ENCODE peak calls at places on chromosomes 7 and 10, in eight cellular contexts. R, L, Y, E, B, M, D and G are unnamed samples.
A peak's percentile ranks its signal among the peaks of the same experiment; 100 is the strongest.

GRCh38 chr10:95244152-95244551 is 46.7 kb downstream of the PDLIM1 start:
- DNase-seq in B (no peak), E (no peak), M (no peak), R (no peak), D (no peak), Y (no peak), L (no peak), G (no peak)

GRCh38 chr10:130301026-130301892 is 165.1 kb downstream of the GLRX3 start:
- DNase-seq in B (peak; percentile 35), M (peak; percentile 63), L (peak; percentile 20), E (peak; percentile 51), D (no peak), R (no peak), Y (no peak), G (peak; percentile 29)

GRCh38 chr10:103609231-103610082 is 116.0 kb downstream of the NEURL1 start:
- DNase-seq in Y (no peak), M (no peak), L (peak; percentile 28), D (no peak), E (no peak), B (no peak), R (no peak), G (no peak)

GRCh38 chr7:158258411-158259130 is 329.1 kb downstream of the PTPRN2 start:
- DNase-seq in R (no peak), Y (no peak), D (no peak), B (no peak), L (no peak), M (no peak), E (no peak), G (no peak)

GRCh38 chr7:106069471-106070200 is 42.5 kb downstream of the SYPL1 start:
- DNase-seq in B (no peak), L (no peak), Y (no peak), E (no peak), D (no peak), R (no peak), M (no peak), G (no peak)

GRCh38 chr7:139855498-139856270 is 26.6 kb downstream of the TBXAS1 start:
- DNase-seq in E (no peak), B (no peak), D (no peak), R (no peak), M (no peak), L (no peak), Y (peak; percentile 36), G (no peak)

GRCh38 chr10:88244781-88245350 is 338.3 kb downstream of the RNLS start:
- DNase-seq in L (no peak), R (no peak), M (no peak), E (no peak), Y (no peak), D (no peak), B (no peak), G (no peak)

GRCh38 chr7:47574473-47575328 is 7.2 kb downstream of the TNS3 start:
- DNase-seq in L (no peak), D (no peak), M (no peak), E (no peak), R (no peak), B (no peak), Y (peak; percentile 75), G (no peak)

GRCh38 chr7:159306012-159306411 is 161.3 kb upstream of the VIPR2 start:
- DNase-seq in Y (no peak), E (no peak), B (no peak), R (no peak), D (no peak), L (no peak), M (no peak), G (no peak)
- H3K9me3 ChIP-seq in Y (no peaks in the 10 kb centered on the region), E (no peaks in the 10 kb centered on the region), B (no peaks in the 10 kb centered on the region), R (no peaks in the 10 kb centered on the region), D (no peaks in the 10 kb centered on the region), L (no peaks in the 10 kb centered on the region), M (no peaks in the 10 kb centered on the region), G (no peaks in the 10 kb centered on the region)

DNA sequence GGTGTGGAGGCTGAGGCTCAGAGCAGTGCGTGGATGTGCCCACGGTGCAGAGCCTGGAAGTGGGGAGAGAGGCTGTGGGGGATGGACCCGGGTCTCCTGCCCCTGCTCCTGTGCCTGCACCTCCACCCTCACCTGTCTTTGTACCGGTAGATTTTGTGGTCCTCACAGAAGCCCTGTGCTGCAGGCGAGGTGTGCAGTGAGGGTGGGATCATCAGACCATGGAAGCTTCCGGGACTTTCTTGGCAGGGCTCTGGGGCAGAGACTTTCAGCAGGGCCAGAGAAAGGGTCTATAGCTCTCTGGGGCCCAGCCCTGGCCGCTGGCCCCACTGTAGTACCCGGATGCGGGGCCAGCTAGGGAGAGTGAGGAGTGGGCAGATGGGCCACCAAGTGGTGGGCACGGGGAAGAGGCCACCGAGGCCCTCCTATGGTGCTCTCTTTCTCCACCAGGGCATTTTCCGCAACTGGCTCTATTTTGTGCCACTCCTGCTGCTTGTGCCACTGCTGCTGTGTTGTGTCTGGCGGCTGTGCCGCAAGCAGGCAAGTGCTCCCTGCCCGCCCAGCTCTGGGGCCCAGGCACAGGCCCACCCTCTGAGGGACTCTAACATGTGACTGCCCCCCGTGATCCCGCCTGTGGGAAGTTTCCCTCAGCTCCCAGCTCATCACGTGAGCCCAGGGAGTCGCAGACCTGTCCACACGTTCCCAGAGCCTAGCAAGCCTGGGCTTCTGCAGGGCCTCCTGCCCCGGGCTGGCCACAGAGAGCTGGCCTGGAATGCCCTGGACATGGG is 22.1 kb downstream of the ANTXRL start:
- DNase-seq in M (no peak), Y (peak; percentile 5), L (no peak), R (no peak), B (peak; percentile 6), D (no peak), E (no peak), G (no peak)
- H3K9me3 ChIP-seq in M (no peaks in the 10 kb centered on the region), Y (no peaks in the 10 kb centered on the region), L (no peaks in the 10 kb centered on the region), R (no peaks in the 10 kb centered on the region), B (no peaks in the 10 kb centered on the region), D (no peaks in the 10 kb centered on the region), E (no peaks in the 10 kb centered on the region), G (no peaks in the 10 kb centered on the region)

DNA sequence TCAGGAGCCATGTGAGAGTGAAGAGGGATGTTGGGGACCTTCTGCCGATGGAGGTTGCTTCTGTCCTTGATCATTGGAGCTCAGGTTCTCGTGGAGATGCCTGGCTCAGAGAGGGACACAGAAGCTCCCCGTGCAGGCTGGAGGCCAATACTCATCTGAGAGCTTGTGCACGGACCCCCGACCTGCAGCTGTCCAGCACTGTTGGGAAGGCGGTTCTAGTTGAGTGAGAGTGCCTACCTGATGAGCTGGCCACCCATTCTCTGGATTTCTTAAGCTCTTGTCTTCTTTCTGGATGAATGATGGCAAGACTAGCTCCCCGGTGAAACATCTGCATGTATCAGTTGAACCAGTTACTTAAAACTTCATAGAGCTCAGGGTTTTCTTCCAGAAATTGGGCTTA is 247.6 kb upstream of the MKI67 start:
- DNase-seq in M (no peak), Y (no peak), B (no peak), L (no peak), R (no peak), E (no peak), D (no peak), G (no peak)
- H3K9me3 ChIP-seq in M (no peaks in the 10 kb centered on the region), Y (no peaks in the 10 kb centered on the region), B (no peaks in the 10 kb centered on the region), L (no peaks in the 10 kb centered on the region), R (no peaks in the 10 kb centered on the region), E (no peaks in the 10 kb centered on the region), D (no peaks in the 10 kb centered on the region), G (no peaks in the 10 kb centered on the region)

DNA sequence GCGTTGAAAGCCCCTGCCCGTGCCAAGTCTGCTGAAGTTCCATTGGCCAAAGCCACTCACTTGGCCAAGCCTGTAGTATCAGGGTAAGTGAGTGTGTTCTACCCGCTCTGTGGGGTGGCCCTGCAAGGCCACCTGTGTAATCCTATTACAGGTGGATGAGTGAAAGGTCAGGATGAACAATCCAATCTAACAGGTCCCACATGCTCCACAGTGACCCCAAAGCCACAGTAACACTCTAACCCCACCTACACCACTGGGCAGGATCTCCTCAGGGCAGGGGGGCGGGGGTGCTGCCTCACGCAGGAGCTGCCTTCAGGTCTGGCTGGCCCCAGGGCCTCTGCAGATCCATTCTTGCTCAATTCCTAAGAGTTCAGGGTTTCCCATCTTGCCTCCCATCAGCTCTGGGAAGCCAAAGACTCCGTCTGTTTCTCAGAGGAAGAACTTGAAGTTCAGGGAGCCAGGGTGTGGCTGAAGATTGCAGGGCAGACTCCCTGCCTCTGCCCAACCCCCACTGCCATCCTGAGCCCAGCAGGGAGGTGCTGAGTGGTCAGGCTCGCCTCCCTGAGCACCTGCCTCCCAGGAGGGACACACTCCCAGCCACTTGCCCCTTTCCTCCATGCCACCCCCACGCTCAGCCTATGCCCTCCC is 9.7 kb upstream of the COMTD1 start:
- DNase-seq in Y (peak; percentile 83), L (no peak), D (no peak), M (no peak), E (no peak), B (peak; percentile 62), R (no peak), G (no peak)
- H3K9me3 ChIP-seq in Y (no peaks in the 10 kb centered on the region), L (no peaks in the 10 kb centered on the region), D (no peaks in the 10 kb centered on the region), M (no peaks in the 10 kb centered on the region), E (no peaks in the 10 kb centered on the region), B (no peaks in the 10 kb centered on the region), R (no peaks in the 10 kb centered on the region), G (no peaks in the 10 kb centered on the region)

DNA sequence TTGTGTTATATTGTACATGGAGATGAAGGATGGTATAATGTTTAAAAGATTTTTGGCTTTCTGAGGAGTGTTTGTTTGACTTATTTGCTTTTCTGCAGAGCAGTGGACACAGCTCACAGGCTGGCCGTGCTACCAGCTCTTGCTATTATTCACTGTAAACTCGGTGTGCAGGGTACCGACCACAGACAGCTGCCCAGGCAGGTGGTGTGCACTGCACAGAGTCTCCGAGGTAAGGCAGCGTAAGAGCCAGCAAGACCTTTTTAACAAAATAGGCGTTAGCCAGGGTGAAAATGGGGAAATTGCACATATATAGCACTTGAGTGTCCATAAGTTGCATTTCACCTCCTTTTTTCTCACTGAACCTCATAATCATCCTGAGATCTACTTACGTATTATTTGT is 438.0 kb downstream of the CNTNAP2 start:
- DNase-seq in B (no peak), E (no peak), D (no peak), Y (no peak), R (no peak), M (no peak), L (no peak), G (no peak)
- H3K9me3 ChIP-seq in B (no peaks in the 10 kb centered on the region), E (peaks cover 6% of the 10 kb centered on the region), D (no peaks in the 10 kb centered on the region), Y (no peaks in the 10 kb centered on the region), R (no peaks in the 10 kb centered on the region), M (no peaks in the 10 kb centered on the region), L (no peaks in the 10 kb centered on the region), G (no peaks in the 10 kb centered on the region)

DNA sequence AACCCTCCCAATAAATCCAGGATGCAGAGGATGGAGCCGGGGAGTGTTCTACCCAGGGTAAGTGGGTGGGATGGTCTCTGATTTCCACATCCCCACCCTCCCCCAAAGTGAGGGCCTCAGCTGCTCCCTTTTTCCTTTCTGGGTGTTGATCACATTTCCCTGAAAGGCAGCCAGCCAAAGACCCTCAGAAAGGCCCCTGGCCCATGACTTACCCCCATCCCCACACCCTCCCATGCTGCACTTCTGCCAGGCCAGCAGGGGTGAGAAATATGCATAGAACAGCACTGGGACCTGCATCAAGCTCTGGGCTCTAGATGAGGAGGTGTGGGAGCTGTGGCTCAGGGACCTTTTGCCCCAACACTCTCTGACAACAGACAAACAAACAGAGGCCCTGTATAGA is 927.3 kb upstream of the ZNF722 start:
- DNase-seq in E (no peak), R (no peak), M (no peak), L (no peak), B (no peak), Y (no peak), D (no peak), G (no peak)
- H3K9me3 ChIP-seq in E (no peaks in the 10 kb centered on the region), R (no peaks in the 10 kb centered on the region), M (no peaks in the 10 kb centered on the region), L (no peaks in the 10 kb centered on the region), B (no peaks in the 10 kb centered on the region), Y (peaks cover 5% of the 10 kb centered on the region), D (peaks cover 47% of the 10 kb centered on the region), G (no peaks in the 10 kb centered on the region)